ENCODE peak calls at places on chromosomes 5 and 9, in nine cellular contexts. S is vagina, P is heart left ventricle, K is ovary, Q is fibroblast of lung, B is uterus, G is hepatocyte, U is neural progenitor cell, E is A673. X is an unnamed sample. For H3K27me3 and H3K4me1, the result is how much of the 10 kb centered on the place peaks cover.

GRCh38 chr9:113269355-113269754 is 6.0 kb downstream of the CDC26 start:
- DNase-seq in S (no peak), P (no peak), K (no peak), Q (no peak), B (no peak), G (no peak), U (no peak), E (no peak), X (no peak)

GRCh38 chr5:151696470-151697061 is 9.9 kb upstream of the SPARC start:
- DNase-seq in S (no peak), P (peak), K (peak), Q (peak), B (peak), G (peak), U (peak), E (peak), X (peak)

GRCh38 chr5:102975040-102975439 is 144.9 kb downstream of the GIN1 start:
- DNase-seq in S (no peak), P (no peak), K (no peak), Q (peak), B (no peak), G (no peak), U (no peak), E (peak), X (no peak)

GRCh38 chr9:114386361-114386885 is 1.4 kb downstream of the AKNA start:
- DNase-seq in S (no peak), P (no peak), K (no peak), Q (no peak), B (no peak), G (no peak), U (no peak), E (no peak), X (no peak)

GRCh38 chr9:100346836-100347235 is 5.9 kb downstream of the TEX10 start:
- DNase-seq in S (no peak), P (no peak), K (no peak), Q (peak), B (no peak), G (no peak), U (no peak), E (no peak), X (no peak)

GRCh38 chr5:149141224-149141956 is at the start of gene ABLIM3:
- DNase-seq in S (no peak), P (peak), K (peak), Q (no peak), B (peak), G (peak), U (peak), E (peak), X (peak)

GRCh38 chr9:82466616-82467251 is 478.2 kb downstream of the SPATA31D1 start:
- DNase-seq in S (no peak), P (no peak), K (no peak), Q (no peak), B (no peak), G (peak), U (peak), E (peak), X (peak)

GRCh38 chr9:136808075-136808780 is 480 bp downstream of the RABL6 start:
- DNase-seq in S (no peak), P (no peak), K (peak), Q (no peak), B (no peak), G (no peak), U (peak), E (peak), X (peak)

GRCh38 chr5:179250561-179251225 is 94.6 kb downstream of the ADAMTS2 start:
- DNase-seq in S (no peak), P (no peak), K (no peak), Q (no peak), B (peak), G (no peak), U (no peak), E (no peak), X (no peak)

GRCh38 chr9:74748966-74749365 is 138.8 kb downstream of the TRPM6 start:
- DNase-seq in S (no peak), P (no peak), K (no peak), Q (no peak), B (no peak), G (no peak), U (no peak), E (no peak), X (no peak)

GRCh38 chr9:9920425-9920824 is 692.4 kb downstream of the PTPRD start:
- DNase-seq in S (no peak), P (no peak), K (no peak), Q (no peak), B (no peak), G (no peak), U (peak), E (peak), X (no peak)

GRCh38 chr5:35780236-35780635 is 76.5 kb upstream of the IL7R start:
- DNase-seq in S (no peak), P (no peak), K (no peak), Q (no peak), B (no peak), G (no peak), U (no peak), E (no peak), X (no peak)

GRCh38 chr5:181241393-181241975 is 2.2 kb downstream of the RACK1 start:
- DNase-seq in S (no peak), P (no peak), K (no peak), Q (peak), B (no peak), G (peak), U (no peak), E (peak), X (no peak)

GRCh38 chr5:96408841-96409458 is 24.1 kb downstream of the PCSK1 start:
- DNase-seq in S (no peak), P (no peak), K (no peak), Q (peak), B (no peak), G (no peak), U (no peak), E (no peak), X (no peak)

GRCh38 chr9:127058645-127059021 is 63.8 kb downstream of the ANGPTL2 start:
- DNase-seq in S (no peak), P (no peak), K (no peak), Q (peak), B (no peak), G (no peak), U (no peak), E (no peak), X (no peak)

GRCh38 chr5:180704362-180704761 is 35.5 kb downstream of the OR2Y1 start:
- DNase-seq in S (no peak), P (no peak), K (no peak), Q (peak), B (no peak), G (no peak), U (no peak), E (peak), X (peak)

GRCh38 chr9:114776683-114777399 is 29.0 kb downstream of the TNFSF15 start:
- DNase-seq in S (peak), P (no peak), K (no peak), Q (no peak), B (no peak), G (no peak), U (no peak), E (no peak), X (no peak)

GRCh38 chr9:88799706-88800682 is 191.3 kb upstream of the S1PR3 start:
- DNase-seq in S (no peak), P (no peak), K (no peak), Q (no peak), B (no peak), G (no peak), U (no peak), E (no peak), X (no peak)

GRCh38 chr9:99040911-99041582 is 63.9 kb upstream of the TGFBR1 start:
- DNase-seq in S (no peak), P (no peak), K (no peak), Q (peak), B (no peak), G (peak), U (no peak), E (peak), X (no peak)

GRCh38 chr5:61735531-61735930 is 403.5 kb downstream of the ZSWIM6 start:
- DNase-seq in S (no peak), P (no peak), K (no peak), Q (peak), B (no peak), G (no peak), U (no peak), E (no peak), X (no peak)

GRCh38 chr9:84807870-84808385 is 138.4 kb downstream of the NTRK2 start:
- DNase-seq in S (no peak), P (no peak), K (no peak), Q (no peak), B (no peak), G (no peak), U (no peak), E (no peak), X (no peak)

GRCh38 chr9:96638606-96639364 is 16.3 kb downstream of the PRXL2C start:
- DNase-seq in S (no peak), P (no peak), K (no peak), Q (peak), B (no peak), G (no peak), U (no peak), E (no peak), X (no peak)

GRCh38 chr5:149257875-149258705 is 13.6 kb upstream of the AFAP1L1 start:
- DNase-seq in S (no peak), P (no peak), K (no peak), Q (peak), B (no peak), G (no peak), U (no peak), E (no peak), X (no peak)

GRCh38 chr5:39801306-39801705 is 376.5 kb upstream of the DAB2 start:
- DNase-seq in S (no peak), P (no peak), K (no peak), Q (no peak), B (no peak), G (no peak), U (no peak), E (no peak), X (no peak)

GRCh38 chr5:100761192-100761591 is 141.9 kb downstream of the ST8SIA4 start:
- DNase-seq in S (no peak), P (no peak), K (no peak), Q (peak), B (no peak), G (no peak), U (no peak), E (peak), X (no peak)

GRCh38 chr9:124392855-124393460 is 22.3 kb downstream of the PSMB7 start:
- DNase-seq in S (no peak), P (no peak), K (no peak), Q (peak), B (no peak), G (no peak), U (peak), E (peak), X (peak)

GRCh38 chr5:111580956-111581355 is 68.6 kb upstream of the STARD4 start:
- DNase-seq in S (no peak), P (no peak), K (no peak), Q (no peak), B (no peak), G (peak), U (no peak), E (no peak), X (no peak)

GRCh38 chr5:56158331-56158960 is 74.7 kb downstream of the ANKRD55 start:
- DNase-seq in S (no peak), P (no peak), K (no peak), Q (no peak), B (no peak), G (no peak), U (no peak), E (no peak), X (no peak)

GRCh38 chr5:74063821-74064598 is 438.0 kb downstream of the ARHGEF28 start:
- DNase-seq in S (no peak), P (no peak), K (no peak), Q (peak), B (no peak), G (no peak), U (no peak), E (no peak), X (no peak)

GRCh38 chr9:117696141-117696540 is 8.1 kb upstream of the TLR4 start:
- DNase-seq in S (no peak), P (no peak), K (no peak), Q (no peak), B (no peak), G (no peak), U (no peak), E (no peak), X (no peak)

GRCh38 chr5:29208026-29208425 is 1985.5 kb upstream of the CDH6 start:
- DNase-seq in S (no peak), P (no peak), K (no peak), Q (peak), B (no peak), G (no peak), U (no peak), E (no peak), X (no peak)

GRCh38 chr9:13651969-13652663 is 372.6 kb upstream of the MPDZ start:
- DNase-seq in S (no peak), P (no peak), K (no peak), Q (no peak), B (no peak), G (no peak), U (no peak), E (no peak), X (no peak)

GRCh38 chr5:41598011-41598410 is 87.6 kb upstream of the PLCXD3 start:
- DNase-seq in S (no peak), P (no peak), K (no peak), Q (peak), B (no peak), G (no peak), U (no peak), E (no peak), X (no peak)

GRCh38 chr9:92763721-92764380 is 782 bp downstream of the BICD2 start:
- DNase-seq in S (no peak), P (peak), K (peak), Q (peak), B (no peak), G (peak), U (peak), E (no peak), X (peak)

GRCh38 chr5:155651-156410 is 35.5 kb upstream of the LRRC14B start:
- DNase-seq in S (peak), P (no peak), K (no peak), Q (no peak), B (no peak), G (no peak), U (no peak), E (no peak), X (no peak)

GRCh38 chr9:129436751-129437625 is 183.9 kb downstream of the C9orf50 start:
- DNase-seq in S (no peak), P (peak), K (peak), Q (peak), B (peak), G (peak), U (peak), E (peak), X (peak)

GRCh38 chr5:76046761-76047160 is 36.4 kb upstream of the SV2C start:
- DNase-seq in S (no peak), P (no peak), K (no peak), Q (peak), B (no peak), G (no peak), U (no peak), E (peak), X (no peak)

GRCh38 chr9:121703014-121703734 is 51.7 kb downstream of the DAB2IP start:
- DNase-seq in S (no peak), P (no peak), K (no peak), Q (no peak), B (no peak), G (no peak), U (no peak), E (no peak), X (no peak)
- TF ChIP-seq CTCF in S (no peak), P (no peak), K (no peak), Q (no peak), B (no peak), G (no peak), U (peak), E (peak), X (peak)

GRCh38 chr9:37010180-37010579 is 23.9 kb downstream of the PAX5 start:
- DNase-seq in S (no peak), P (no peak), K (no peak), Q (no peak), B (no peak), G (no peak), U (no peak), E (no peak), X (no peak)
- H3K27me3 ChIP-seq in S (under half), P (under half), K (under half), Q (under half), B (under half), G (half or more), U (half or more), E (under half), X (under half)

DNA sequence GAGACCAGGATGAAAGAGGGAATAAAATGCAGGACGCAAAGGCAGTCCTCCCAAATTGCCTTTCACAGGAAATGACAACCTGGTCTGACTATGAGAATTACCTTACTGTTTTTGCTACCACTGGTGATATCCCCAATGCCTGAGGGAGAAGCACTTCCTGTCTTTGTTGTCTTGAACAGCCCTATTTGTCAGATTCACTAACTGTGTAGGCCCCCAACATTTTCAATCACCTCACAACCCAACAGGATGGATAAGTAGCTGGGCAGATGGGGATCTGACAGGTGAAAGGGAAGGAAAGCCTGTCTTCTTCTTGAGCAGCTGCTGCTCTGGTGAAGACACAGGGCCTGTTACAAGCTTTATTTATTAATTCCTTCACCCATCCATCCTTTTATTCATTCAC is 9.7 kb downstream of the ESM1 start:
- DNase-seq in S (no peak), P (no peak), K (no peak), Q (no peak), B (no peak), G (no peak), U (no peak), E (no peak), X (no peak)
- H3K4me1 ChIP-seq in S (under half), P (under half), K (under half), Q (under half), B (under half), G (under half), U (under half), E (under half), X (under half)

GRCh38 chr9:70043285-70043684 is 363 bp upstream of the MAMDC2 start:
- DNase-seq in S (no peak), P (no peak), K (no peak), Q (peak), B (no peak), G (no peak), U (peak), E (no peak), X (no peak)
- TF ChIP-seq CTCF in S (no peak), P (no peak), K (no peak), Q (no peak), B (no peak), G (no peak), U (no peak), E (no peak), X (no peak)

X was measured in BE2C.